ENCODE peak calls at places on chromosomes 1 and 21, in five cellular contexts. P is fibroblast of lung, B is SJSA1, L is HCT116, F is foreskin fibroblast. C is an unnamed sample.
A peak's percentile ranks its signal among the peaks of the same experiment; 100 is the strongest.

GRCh38 chr1:64055310-64055709 is 148.1 kb upstream of the UBE2U start:
- DNase-seq in P (no peak), B (no peak), L (no peak), F (no peak), C (no peak)

GRCh38 chr21:42154237-42155044 is 64.5 kb upstream of the ABCG1 start:
- DNase-seq in P (no peak), B (peak; percentile 35), L (no peak), F (no peak), C (no peak)

GRCh38 chr1:199706826-199707606 is 320.5 kb upstream of the NR5A2 start:
- DNase-seq in P (no peak), B (no peak), L (no peak), F (no peak), C (no peak)

GRCh38 chr1:190320952-190321351 is 156.7 kb downstream of the BRINP3 start:
- DNase-seq in P (peak; percentile 69), B (no peak), L (peak; percentile 28), F (peak; percentile 17), C (peak; percentile 37)

GRCh38 chr1:208562021-208562950 is 318.1 kb upstream of the PLXNA2 start:
- DNase-seq in P (no peak), B (no peak), L (no peak), F (no peak), C (no peak)

GRCh38 chr1:86695400-86695799 is 9.0 kb upstream of the SH3GLB1 start:
- DNase-seq in P (no peak), B (no peak), L (no peak), F (no peak), C (peak; percentile 38)

GRCh38 chr1:208132287-208132882 is 111.8 kb downstream of the PLXNA2 start:
- DNase-seq in P (peak; percentile 66), B (peak; percentile 83), L (peak; percentile 56), F (peak; percentile 61), C (peak; percentile 87)

GRCh38 chr1:107954121-107954520 is 10.9 kb downstream of the VAV3 start:
- DNase-seq in P (no peak), B (no peak), L (no peak), F (no peak), C (no peak)

GRCh38 chr1:25807480-25808390 is 7.7 kb downstream of the SELENON start:
- DNase-seq in P (no peak), B (no peak), L (no peak), F (no peak), C (no peak)

GRCh38 chr1:203063287-203063686 is 22.5 kb downstream of the MYOG start:
- DNase-seq in P (no peak), B (no peak), L (no peak), F (no peak), C (no peak)

GRCh38 chr1:39157304-39157703 is 47.2 kb upstream of the MACF1 start:
- DNase-seq in P (no peak), B (no peak), L (no peak), F (no peak), C (no peak)

GRCh38 chr1:186152227-186152944 is 222.7 kb downstream of the TPR start:
- DNase-seq in P (peak; percentile 46), B (peak; percentile 78), L (peak; percentile 54), F (peak; percentile 65), C (peak; percentile 89)

GRCh38 chr1:246497331-246497915 is 9.7 kb downstream of the SMYD3 start:
- DNase-seq in P (peak; percentile 85), B (no peak), L (peak; percentile 60), F (peak; percentile 34), C (peak; percentile 79)

GRCh38 chr1:212630159-212630900 is 21.8 kb downstream of the ATF3 start:
- DNase-seq in P (peak; percentile 52), B (peak; percentile 59), L (peak; percentile 34), F (no peak), C (no peak)

GRCh38 chr1:160810486-160810885 is 14.5 kb downstream of the LY9 start:
- DNase-seq in P (no peak), B (no peak), L (no peak), F (no peak), C (no peak)

GRCh38 chr1:38336961-38337360 is 290.4 kb upstream of the POU3F1 start:
- DNase-seq in P (no peak), B (no peak), L (no peak), F (no peak), C (no peak)

GRCh38 chr1:84434756-84435142 is 36.5 kb downstream of the DNASE2B start:
- DNase-seq in P (no peak), B (no peak), L (no peak), F (no peak), C (no peak)

GRCh38 chr1:94865369-94865768 is 45.2 kb downstream of the SLC44A3 start:
- DNase-seq in P (peak; percentile 72), B (no peak), L (no peak), F (no peak), C (no peak)
- H3K4me3 ChIP-seq in P (no peak overlapping the region), B (no peak overlapping the region), L (no peak overlapping the region), F (no peak overlapping the region), C (no peak overlapping the region)

GRCh38 chr1:94961994-94962744 is 35.3 kb upstream of the CNN3 start:
- DNase-seq in P (no peak), B (no peak), L (no peak), F (no peak), C (no peak)
- H3K4me3 ChIP-seq in P (peak overlapping the region; percentile 39), B (peak overlapping the region; percentile 20), L (no peak overlapping the region), F (peak overlapping the region; percentile 32), C (no peak overlapping the region)

GRCh38 chr1:115090547-115090946 is 1.2 kb upstream of the TSPAN2 start:
- DNase-seq in P (peak; percentile 43), B (peak; percentile 53), L (no peak), F (no peak), C (no peak)
- H3K4me3 ChIP-seq in P (no peak overlapping the region), B (no peak overlapping the region), L (no peak overlapping the region), F (no peak overlapping the region), C (no peak overlapping the region)

DNA sequence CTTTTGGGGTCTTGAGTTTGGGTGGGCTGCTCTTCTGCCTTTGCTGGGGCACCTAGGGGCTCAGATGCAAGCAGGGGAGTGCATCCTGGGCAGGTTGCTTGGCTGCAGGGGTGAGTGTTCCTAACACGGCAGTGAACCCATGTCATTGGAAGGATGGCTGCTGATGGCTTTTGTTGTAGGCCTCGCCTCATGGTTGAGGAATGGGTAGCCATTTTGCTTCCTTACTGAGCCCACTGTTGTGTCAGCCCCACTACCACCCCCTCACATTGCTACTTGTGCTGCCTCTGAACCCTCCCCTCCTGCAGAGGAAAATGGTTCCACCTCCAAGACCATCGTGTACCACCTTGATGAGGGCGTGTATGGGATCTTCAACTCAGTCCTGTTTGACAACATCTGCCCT is 16.8 kb downstream of the AZIN2 start:
- DNase-seq in P (no peak), B (peak; percentile 17), L (no peak), F (no peak), C (no peak)
- H3K4me3 ChIP-seq in P (no peak overlapping the region), B (no peak overlapping the region), L (no peak overlapping the region), F (no peak overlapping the region), C (no peak overlapping the region)

GRCh38 chr1:50420689-50421365 is 2.4 kb downstream of the DMRTA2 start:
- DNase-seq in P (no peak), B (no peak), L (no peak), F (no peak), C (no peak)
- H3K4me3 ChIP-seq in P (no peak overlapping the region), B (no peak overlapping the region), L (no peak overlapping the region), F (no peak overlapping the region), C (no peak overlapping the region)

GRCh38 chr1:198377702-198378101 is 162.8 kb downstream of the ATP6V1G3 start:
- DNase-seq in P (no peak), B (no peak), L (no peak), F (no peak), C (no peak)
- H3K4me3 ChIP-seq in P (no peak overlapping the region), B (no peak overlapping the region), L (no peak overlapping the region), F (no peak overlapping the region), C (no peak overlapping the region)

DNA sequence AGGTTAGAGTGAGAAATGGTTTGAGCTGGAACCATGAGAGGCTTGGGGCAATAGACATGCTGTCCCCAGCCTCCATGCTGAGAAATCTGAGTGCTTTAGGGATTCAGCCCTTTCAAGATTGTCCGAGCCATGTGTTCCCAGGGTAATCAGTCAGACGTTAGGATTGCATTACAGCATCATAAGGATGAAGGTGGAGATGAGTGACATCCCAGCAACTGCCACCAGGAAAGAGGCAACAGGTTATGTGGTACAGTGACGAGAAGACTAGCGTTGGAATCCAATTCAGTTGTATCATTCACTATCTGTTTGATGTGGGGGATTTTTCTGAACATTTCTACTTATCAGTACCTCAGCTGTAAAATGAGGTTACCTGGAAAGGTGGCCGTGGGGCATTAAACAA is 1.7 kb downstream of the CAMK1G start:
- DNase-seq in P (no peak), B (no peak), L (no peak), F (no peak), C (no peak)
- H3K4me3 ChIP-seq in P (no peak overlapping the region), B (no peak overlapping the region), L (no peak overlapping the region), F (peak overlapping the region; percentile 23), C (no peak overlapping the region)